ENCODE peak calls at places on chromosomes 2 and 18, in nine cellular contexts. R, K, L, W, I, Y, Q, A and F are unnamed samples.

GRCh38 chr2:128405981-128406601 is 87.4 kb upstream of the HS6ST1 start:
- DNase-seq in K (no peak), L (no peak), Y (no peak), R (no peak), W (no peak), Q (no peak), A (no peak), I (no peak), F (no peak)

GRCh38 chr2:7658486-7658885 is 741.3 kb downstream of the RNF144A start:
- DNase-seq in L (no peak), Q (no peak), A (no peak), I (no peak), K (no peak), R (no peak), W (no peak), Y (no peak), F (no peak)

GRCh38 chr2:237708961-237709360 is 81.6 kb downstream of the LRRFIP1 start:
- DNase-seq in L (no peak), K (no peak), W (no peak), A (no peak), I (no peak), Q (no peak), R (no peak), Y (no peak), F (no peak)

GRCh38 chr2:46163804-46164569 is 133.2 kb upstream of the EPAS1 start:
- DNase-seq in K (no peak), Q (no peak), Y (peak; percentile 66), L (no peak), A (no peak), I (peak; percentile 65), W (no peak), R (peak; percentile 38), F (no peak)

GRCh38 chr2:144320491-144320890 is 199.4 kb downstream of the ZEB2 start:
- DNase-seq in A (no peak), I (peak; percentile 38), R (peak; percentile 46), Q (no peak), Y (peak; percentile 73), L (no peak), W (no peak), K (no peak), F (peak; percentile 39)

GRCh38 chr2:124258481-124258880 is 233.4 kb downstream of the CNTNAP5 start:
- DNase-seq in A (no peak), R (peak; percentile 80), W (no peak), Q (no peak), I (no peak), Y (peak; percentile 6), K (no peak), L (no peak), F (no peak)

GRCh38 chr18:61893304-61893970 is 630 bp upstream of the RNF152 start:
- DNase-seq in W (peak; percentile 62), I (no peak), R (peak; percentile 52), Y (peak; percentile 61), L (peak; percentile 57), Q (peak; percentile 39), K (peak; percentile 44), A (no peak), F (peak; percentile 56)

GRCh38 chr18:27585602-27586173 is 400.6 kb upstream of the CHST9 start:
- DNase-seq in K (no peak), A (no peak), Y (no peak), R (no peak), W (no peak), L (no peak), Q (no peak), I (no peak), F (no peak)

GRCh38 chr2:210195066-210195852 is 24.1 kb upstream of the KANSL1L start:
- DNase-seq in Q (peak; percentile 21), A (peak; percentile 30), Y (peak; percentile 31), I (peak; percentile 10), K (peak; percentile 66), L (peak; percentile 6), W (no peak), R (peak; percentile 76), F (peak; percentile 57)

GRCh38 chr18:55189972-55190371 is 230.7 kb upstream of the CCDC68 start:
- DNase-seq in Y (peak; percentile 14), R (no peak), K (no peak), W (no peak), Q (no peak), I (peak; percentile 3), A (no peak), L (no peak), F (no peak)

GRCh38 chr2:24011278-24012104 is 1.6 kb downstream of the MFSD2B start:
- DNase-seq in Y (no peak), L (no peak), W (no peak), K (no peak), Q (peak; percentile 82), A (no peak), R (no peak), I (no peak), F (no peak)

GRCh38 chr2:26299488-26300092 is 46.4 kb upstream of the SELENOI start:
- DNase-seq in K (no peak), Y (peak; percentile 66), L (no peak), Q (no peak), R (peak; percentile 71), I (peak; percentile 50), A (no peak), W (no peak), F (peak; percentile 70)